ENCODE peak calls at places on chromosome 18, in eight cellular contexts. One of them, this sample, is unnamed.
A peak's percentile ranks its signal among the peaks of the same experiment; 100 is the strongest.

GRCh38 chr18:9082763-9083510 is 19.6 kb upstream of the NDUFV2 start:
- DNase-seq in tibial artery: no peak
- DNase-seq in endothelial cell of umbilical vein: no peak
- DNase-seq in body of pancreas: no peak
- DNase-seq in left lung: no peak
- DNase-seq in MCF 10A: no peak
- DNase-seq in GM10248: peak; percentile 54
- DNase-seq in pancreas: no peak
- DNase-seq in this sample: no peak

GRCh38 chr18:42798606-42799005 is 316.9 kb downstream of the RIT2 start:
- DNase-seq in tibial artery: no peak
- DNase-seq in MCF 10A: no peak
- DNase-seq in GM10248: no peak
- DNase-seq in pancreas: no peak
- DNase-seq in body of pancreas: no peak
- DNase-seq in endothelial cell of umbilical vein: no peak
- DNase-seq in left lung: no peak
- DNase-seq in this sample: no peak

GRCh38 chr18:32553640-32554039 is 83.0 kb upstream of the GAREM1 start:
- DNase-seq in body of pancreas: no peak
- DNase-seq in left lung: no peak
- DNase-seq in endothelial cell of umbilical vein: no peak
- DNase-seq in MCF 10A: no peak
- DNase-seq in tibial artery: no peak
- DNase-seq in GM10248: no peak
- DNase-seq in pancreas: no peak
- DNase-seq in this sample: no peak

GRCh38 chr18:13291745-13292447 is 73.3 kb downstream of the LDLRAD4 start:
- DNase-seq in left lung: no peak
- DNase-seq in endothelial cell of umbilical vein: no peak
- DNase-seq in tibial artery: no peak
- DNase-seq in MCF 10A: no peak
- DNase-seq in body of pancreas: no peak
- DNase-seq in pancreas: no peak
- DNase-seq in GM10248: no peak
- DNase-seq in this sample: no peak

GRCh38 chr18:79866889-79867574 is 69.3 kb downstream of the KCNG2 start:
- DNase-seq in GM10248: no peak
- DNase-seq in endothelial cell of umbilical vein: no peak
- DNase-seq in MCF 10A: peak; percentile 22
- DNase-seq in left lung: no peak
- DNase-seq in body of pancreas: no peak
- DNase-seq in tibial artery: no peak
- DNase-seq in pancreas: no peak
- DNase-seq in this sample: no peak

GRCh38 chr18:74533666-74534065 is 634 bp upstream of the CNDP1 start:
- DNase-seq in pancreas: no peak
- DNase-seq in left lung: no peak
- DNase-seq in endothelial cell of umbilical vein: no peak
- DNase-seq in MCF 10A: no peak
- DNase-seq in tibial artery: peak; percentile 15
- DNase-seq in body of pancreas: no peak
- DNase-seq in GM10248: no peak
- DNase-seq in this sample: peak; percentile 56

GRCh38 chr18:59624384-59624760 is 72.9 kb downstream of the CCBE1 start:
- DNase-seq in pancreas: no peak
- DNase-seq in body of pancreas: no peak
- DNase-seq in endothelial cell of umbilical vein: no peak
- DNase-seq in GM10248: no peak
- DNase-seq in left lung: no peak
- DNase-seq in MCF 10A: no peak
- DNase-seq in tibial artery: no peak
- DNase-seq in this sample: no peak

GRCh38 chr18:40413160-40413559 is 1541.9 kb upstream of the PIK3C3 start:
- DNase-seq in GM10248: no peak
- DNase-seq in body of pancreas: no peak
- DNase-seq in MCF 10A: peak; percentile 52
- DNase-seq in tibial artery: no peak
- DNase-seq in pancreas: no peak
- DNase-seq in left lung: no peak
- DNase-seq in endothelial cell of umbilical vein: peak; percentile 69
- DNase-seq in this sample: no peak

GRCh38 chr18:46518438-46518837 is 138.6 kb downstream of the LOXHD1 start:
- DNase-seq in tibial artery: no peak
- DNase-seq in pancreas: no peak
- DNase-seq in endothelial cell of umbilical vein: no peak
- DNase-seq in MCF 10A: peak; percentile 38
- DNase-seq in body of pancreas: no peak
- DNase-seq in GM10248: no peak
- DNase-seq in left lung: no peak
- DNase-seq in this sample: no peak

GRCh38 chr18:11500153-11501122 is 109.0 kb upstream of the SLC35G4 start:
- DNase-seq in MCF 10A: peak; percentile 98
- DNase-seq in tibial artery: no peak
- DNase-seq in body of pancreas: peak; percentile 28
- DNase-seq in pancreas: no peak
- DNase-seq in left lung: peak; percentile 55
- DNase-seq in endothelial cell of umbilical vein: peak; percentile 82
- DNase-seq in GM10248: no peak
- DNase-seq in this sample: no peak

GRCh38 chr18:9066358-9066757 is 36.1 kb upstream of the NDUFV2 start:
- DNase-seq in endothelial cell of umbilical vein: no peak
- DNase-seq in left lung: no peak
- DNase-seq in tibial artery: no peak
- DNase-seq in MCF 10A: no peak
- DNase-seq in GM10248: peak; percentile 49
- DNase-seq in pancreas: no peak
- DNase-seq in body of pancreas: no peak
- DNase-seq in this sample: no peak

GRCh38 chr18:12021077-12021476 is 39.8 kb downstream of the IMPA2 start:
- DNase-seq in body of pancreas: no peak
- DNase-seq in MCF 10A: no peak
- DNase-seq in endothelial cell of umbilical vein: no peak
- DNase-seq in left lung: no peak
- DNase-seq in pancreas: no peak
- DNase-seq in GM10248: no peak
- DNase-seq in tibial artery: no peak
- DNase-seq in this sample: no peak

GRCh38 chr18:54918060-54918459 is 41.2 kb downstream of the CCDC68 start:
- DNase-seq in endothelial cell of umbilical vein: no peak
- DNase-seq in left lung: no peak
- DNase-seq in GM10248: no peak
- DNase-seq in body of pancreas: no peak
- DNase-seq in pancreas: no peak
- DNase-seq in MCF 10A: no peak
- DNase-seq in tibial artery: no peak
- DNase-seq in this sample: no peak

GRCh38 chr18:42156266-42156665 is 201.2 kb downstream of the PIK3C3 start:
- DNase-seq in left lung: no peak
- DNase-seq in body of pancreas: no peak
- DNase-seq in GM10248: no peak
- DNase-seq in pancreas: no peak
- DNase-seq in tibial artery: no peak
- DNase-seq in endothelial cell of umbilical vein: no peak
- DNase-seq in MCF 10A: no peak
- DNase-seq in this sample: no peak

GRCh38 chr18:62400916-62401315 is 75.8 kb downstream of the TNFRSF11A start:
- DNase-seq in GM10248: no peak
- DNase-seq in tibial artery: no peak
- DNase-seq in left lung: no peak
- DNase-seq in pancreas: no peak
- DNase-seq in MCF 10A: no peak
- DNase-seq in endothelial cell of umbilical vein: no peak
- DNase-seq in body of pancreas: no peak
- DNase-seq in this sample: no peak

GRCh38 chr18:62403125-62403524 is 78.0 kb downstream of the TNFRSF11A start:
- DNase-seq in left lung: no peak
- DNase-seq in body of pancreas: no peak
- DNase-seq in endothelial cell of umbilical vein: no peak
- DNase-seq in tibial artery: no peak
- DNase-seq in pancreas: no peak
- DNase-seq in MCF 10A: no peak
- DNase-seq in GM10248: no peak
- DNase-seq in this sample: no peak

GRCh38 chr18:62404881-62405280 is 79.8 kb downstream of the TNFRSF11A start:
- DNase-seq in endothelial cell of umbilical vein: no peak
- DNase-seq in body of pancreas: no peak
- DNase-seq in GM10248: no peak
- DNase-seq in pancreas: no peak
- DNase-seq in tibial artery: no peak
- DNase-seq in MCF 10A: no peak
- DNase-seq in left lung: no peak
- DNase-seq in this sample: no peak

GRCh38 chr18:62399781-62400308 is 74.7 kb downstream of the TNFRSF11A start:
- DNase-seq in GM10248: no peak
- DNase-seq in tibial artery: no peak
- DNase-seq in pancreas: no peak
- DNase-seq in MCF 10A: peak; percentile 42
- DNase-seq in left lung: no peak
- DNase-seq in endothelial cell of umbilical vein: peak; percentile 46
- DNase-seq in body of pancreas: no peak
- DNase-seq in this sample: no peak

GRCh38 chr18:62402342-62402948 is 77.3 kb downstream of the TNFRSF11A start:
- DNase-seq in endothelial cell of umbilical vein: no peak
- DNase-seq in tibial artery: no peak
- DNase-seq in pancreas: no peak
- DNase-seq in body of pancreas: no peak
- DNase-seq in left lung: no peak
- DNase-seq in MCF 10A: no peak
- DNase-seq in GM10248: no peak
- DNase-seq in this sample: no peak
- TF ChIP-seq CTCF in endothelial cell of umbilical vein: no peak
- TF ChIP-seq CTCF in tibial artery: no peak
- TF ChIP-seq CTCF in pancreas: no peak
- TF ChIP-seq CTCF in body of pancreas: no peak
- TF ChIP-seq CTCF in left lung: no peak
- TF ChIP-seq CTCF in MCF 10A: no peak
- TF ChIP-seq CTCF in GM10248: no peak
- TF ChIP-seq CTCF in this sample: no peak

GRCh38 chr18:7523772-7524171 is 43.3 kb upstream of the PTPRM start:
- DNase-seq in body of pancreas: no peak
- DNase-seq in MCF 10A: no peak
- DNase-seq in endothelial cell of umbilical vein: no peak
- DNase-seq in pancreas: no peak
- DNase-seq in left lung: no peak
- DNase-seq in tibial artery: no peak
- DNase-seq in GM10248: no peak
- DNase-seq in this sample: no peak

GRCh38 chr18:7520200-7520780 is 46.8 kb upstream of the PTPRM start:
- DNase-seq in MCF 10A: no peak
- DNase-seq in tibial artery: no peak
- DNase-seq in body of pancreas: no peak
- DNase-seq in left lung: no peak
- DNase-seq in endothelial cell of umbilical vein: no peak
- DNase-seq in pancreas: no peak
- DNase-seq in GM10248: no peak
- DNase-seq in this sample: no peak

GRCh38 chr18:7517852-7518251 is 49.3 kb upstream of the PTPRM start:
- DNase-seq in pancreas: no peak
- DNase-seq in left lung: no peak
- DNase-seq in MCF 10A: no peak
- DNase-seq in body of pancreas: no peak
- DNase-seq in GM10248: no peak
- DNase-seq in endothelial cell of umbilical vein: no peak
- DNase-seq in tibial artery: no peak
- DNase-seq in this sample: no peak

GRCh38 chr18:7524786-7525185 is 42.3 kb upstream of the PTPRM start:
- DNase-seq in body of pancreas: no peak
- DNase-seq in left lung: no peak
- DNase-seq in endothelial cell of umbilical vein: no peak
- DNase-seq in GM10248: no peak
- DNase-seq in pancreas: no peak
- DNase-seq in MCF 10A: no peak
- DNase-seq in tibial artery: no peak
- DNase-seq in this sample: no peak

DNA sequence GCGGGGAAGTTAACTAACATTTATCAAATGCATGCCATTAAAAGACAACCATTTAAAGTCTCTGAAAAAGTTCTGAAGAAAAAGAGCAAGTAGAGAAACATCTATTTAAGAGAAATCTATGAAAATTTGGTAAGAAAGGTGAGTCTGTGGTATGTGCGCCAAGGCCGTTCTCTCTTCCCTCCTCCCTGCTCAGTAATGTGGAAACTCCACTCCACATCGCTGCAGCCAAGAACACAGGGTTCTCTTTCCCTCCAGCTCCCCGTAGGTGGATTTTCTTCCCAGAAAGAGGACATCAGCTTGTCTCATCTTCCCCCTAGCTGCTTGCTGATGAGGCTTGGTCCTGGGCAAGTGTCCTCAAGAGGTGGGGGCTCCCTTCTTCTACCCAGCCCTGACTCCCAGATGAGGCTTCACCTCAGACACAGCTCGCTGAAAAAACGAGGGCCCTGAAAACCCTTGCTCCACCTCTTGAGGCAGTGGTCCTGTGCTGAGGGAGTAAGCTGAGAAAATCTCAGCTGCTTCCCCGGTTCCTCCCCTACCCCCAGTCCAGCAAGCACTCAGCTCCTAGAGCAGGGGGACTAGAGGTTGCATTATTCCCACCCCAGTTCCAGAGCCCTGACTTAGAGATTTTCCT is 45.8 kb upstream of the PTPRM start:
- DNase-seq in left lung: no peak
- DNase-seq in MCF 10A: no peak
- DNase-seq in endothelial cell of umbilical vein: no peak
- DNase-seq in tibial artery: no peak
- DNase-seq in body of pancreas: no peak
- DNase-seq in pancreas: no peak
- DNase-seq in GM10248: no peak
- DNase-seq in this sample: no peak
- TF ChIP-seq CTCF in left lung: no peak
- TF ChIP-seq CTCF in MCF 10A: no peak
- TF ChIP-seq CTCF in endothelial cell of umbilical vein: no peak
- TF ChIP-seq CTCF in tibial artery: no peak
- TF ChIP-seq CTCF in body of pancreas: no peak
- TF ChIP-seq CTCF in pancreas: no peak
- TF ChIP-seq CTCF in GM10248: no peak
- TF ChIP-seq CTCF in this sample: no peak

GRCh38 chr18:51721388-51721787 is 523.9 kb upstream of the MEX3C start:
- DNase-seq in left lung: no peak
- DNase-seq in body of pancreas: no peak
- DNase-seq in MCF 10A: no peak
- DNase-seq in pancreas: no peak
- DNase-seq in tibial artery: no peak
- DNase-seq in endothelial cell of umbilical vein: no peak
- DNase-seq in GM10248: no peak
- DNase-seq in this sample: no peak
- TF ChIP-seq CTCF in left lung: no peak
- TF ChIP-seq CTCF in body of pancreas: no peak
- TF ChIP-seq CTCF in MCF 10A: no peak
- TF ChIP-seq CTCF in pancreas: no peak
- TF ChIP-seq CTCF in tibial artery: no peak
- TF ChIP-seq CTCF in endothelial cell of umbilical vein: no peak
- TF ChIP-seq CTCF in GM10248: no peak
- TF ChIP-seq CTCF in this sample: no peak

DNA sequence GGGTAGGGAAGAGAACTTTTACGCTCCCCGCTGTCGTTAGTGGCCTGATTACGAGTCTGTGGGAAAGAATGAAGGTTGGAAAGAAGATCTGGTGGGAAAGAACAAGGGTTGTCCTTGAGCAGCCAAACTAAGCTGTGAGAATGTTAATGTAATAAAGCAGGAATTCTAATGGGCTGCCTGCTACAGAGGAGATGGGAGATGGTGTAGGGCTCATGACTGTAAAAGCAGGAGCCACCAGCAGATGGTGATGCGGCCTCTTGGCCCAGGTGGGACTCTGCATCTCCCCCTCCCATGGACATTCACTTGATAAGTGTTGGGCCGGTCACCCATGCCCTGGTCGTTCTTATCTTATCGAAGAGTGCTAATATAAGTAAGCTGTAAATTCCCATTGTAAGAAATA is 150.0 kb downstream of the NEDD4L start:
- DNase-seq in GM10248: no peak
- DNase-seq in pancreas: peak; percentile 32
- DNase-seq in endothelial cell of umbilical vein: peak; percentile 18
- DNase-seq in left lung: no peak
- DNase-seq in tibial artery: no peak
- DNase-seq in body of pancreas: peak; percentile 51
- DNase-seq in MCF 10A: no peak
- DNase-seq in this sample: no peak
- TF ChIP-seq CTCF in GM10248: peak; percentile 39
- TF ChIP-seq CTCF in pancreas: no peak
- TF ChIP-seq CTCF in endothelial cell of umbilical vein: peak; percentile 7
- TF ChIP-seq CTCF in left lung: no peak
- TF ChIP-seq CTCF in tibial artery: no peak
- TF ChIP-seq CTCF in body of pancreas: peak; percentile 8
- TF ChIP-seq CTCF in MCF 10A: peak; percentile 23
- TF ChIP-seq CTCF in this sample: no peak

This sample was measured in coronary artery.